ENCODE peak calls at places on chromosomes 7 and 10, in six cellular contexts. One of them, this sample, is unnamed.

GRCh38 chr10:79246606-79247275 is 100.5 kb upstream of the PPIF start:
- DNase-seq in brain microvascular endothelial cell: no peak
- DNase-seq in RWPE1: no peak
- DNase-seq in left ventricle myocardium inferior: peak; percentile 78
- DNase-seq in type B pancreatic cell: no peak
- DNase-seq in cardiac fibroblast: peak; percentile 90
- DNase-seq in this sample: no peak

GRCh38 chr7:30596043-30596641 is 1.5 kb downstream of the GARS1 start:
- DNase-seq in brain microvascular endothelial cell: peak; percentile 23
- DNase-seq in RWPE1: peak; percentile 41
- DNase-seq in left ventricle myocardium inferior: no peak
- DNase-seq in type B pancreatic cell: no peak
- DNase-seq in cardiac fibroblast: peak; percentile 44
- DNase-seq in this sample: no peak

GRCh38 chr10:27360581-27361172 is 120.1 kb upstream of the ACBD5 start:
- DNase-seq in brain microvascular endothelial cell: peak; percentile 75
- DNase-seq in RWPE1: peak; percentile 59
- DNase-seq in left ventricle myocardium inferior: peak; percentile 68
- DNase-seq in type B pancreatic cell: peak; percentile 83
- DNase-seq in cardiac fibroblast: peak; percentile 83
- DNase-seq in this sample: peak; percentile 90

GRCh38 chr10:86944907-86945306 is 12.5 kb downstream of the MMRN2 start:
- DNase-seq in brain microvascular endothelial cell: no peak
- DNase-seq in RWPE1: no peak
- DNase-seq in left ventricle myocardium inferior: no peak
- DNase-seq in type B pancreatic cell: peak; percentile 24
- DNase-seq in cardiac fibroblast: no peak
- DNase-seq in this sample: peak; percentile 75

GRCh38 chr7:13179011-13179574 is 491.7 kb downstream of the ARL4A start:
- DNase-seq in brain microvascular endothelial cell: no peak
- DNase-seq in RWPE1: no peak
- DNase-seq in left ventricle myocardium inferior: no peak
- DNase-seq in type B pancreatic cell: no peak
- DNase-seq in cardiac fibroblast: peak; percentile 17
- DNase-seq in this sample: no peak

GRCh38 chr10:70693619-70694286 is 21.4 kb downstream of the ADAMTS14 start:
- DNase-seq in brain microvascular endothelial cell: no peak
- DNase-seq in RWPE1: no peak
- DNase-seq in left ventricle myocardium inferior: peak; percentile 47
- DNase-seq in type B pancreatic cell: no peak
- DNase-seq in cardiac fibroblast: peak; percentile 72
- DNase-seq in this sample: no peak

GRCh38 chr10:103933557-103934121 is 15.7 kb upstream of the STN1 start:
- DNase-seq in brain microvascular endothelial cell: no peak
- DNase-seq in RWPE1: no peak
- DNase-seq in left ventricle myocardium inferior: no peak
- DNase-seq in type B pancreatic cell: no peak
- DNase-seq in cardiac fibroblast: peak; percentile 10
- DNase-seq in this sample: no peak

GRCh38 chr10:70909326-70909935 is 21.1 kb upstream of the PCBD1 start:
- DNase-seq in brain microvascular endothelial cell: no peak
- DNase-seq in RWPE1: no peak
- DNase-seq in left ventricle myocardium inferior: no peak
- DNase-seq in type B pancreatic cell: no peak
- DNase-seq in cardiac fibroblast: no peak
- DNase-seq in this sample: no peak

GRCh38 chr7:93249749-93250148 is 17.6 kb downstream of the VPS50 start:
- DNase-seq in brain microvascular endothelial cell: peak; percentile 72
- DNase-seq in RWPE1: no peak
- DNase-seq in left ventricle myocardium inferior: no peak
- DNase-seq in type B pancreatic cell: no peak
- DNase-seq in cardiac fibroblast: peak; percentile 60
- DNase-seq in this sample: no peak

GRCh38 chr10:43781480-43782361 is 133.0 kb upstream of the ZNF32 start:
- DNase-seq in brain microvascular endothelial cell: peak; percentile 18
- DNase-seq in RWPE1: no peak
- DNase-seq in left ventricle myocardium inferior: no peak
- DNase-seq in type B pancreatic cell: no peak
- DNase-seq in cardiac fibroblast: peak; percentile 13
- DNase-seq in this sample: no peak

GRCh38 chr7:415646-416525 is 103.8 kb downstream of the PDGFA start:
- DNase-seq in brain microvascular endothelial cell: no peak
- DNase-seq in RWPE1: no peak
- DNase-seq in left ventricle myocardium inferior: peak; percentile 7
- DNase-seq in type B pancreatic cell: no peak
- DNase-seq in cardiac fibroblast: no peak
- DNase-seq in this sample: no peak

GRCh38 chr7:20317413-20317812 is 13.3 kb upstream of the ITGB8 start:
- DNase-seq in brain microvascular endothelial cell: no peak
- DNase-seq in RWPE1: no peak
- DNase-seq in left ventricle myocardium inferior: no peak
- DNase-seq in type B pancreatic cell: no peak
- DNase-seq in cardiac fibroblast: no peak
- DNase-seq in this sample: no peak

GRCh38 chr7:119900996-119901395 is 372.0 kb upstream of the KCND2 start:
- DNase-seq in brain microvascular endothelial cell: peak; percentile 3
- DNase-seq in RWPE1: no peak
- DNase-seq in left ventricle myocardium inferior: no peak
- DNase-seq in type B pancreatic cell: no peak
- DNase-seq in cardiac fibroblast: peak; percentile 18
- DNase-seq in this sample: peak; percentile 63

GRCh38 chr10:20248309-20248708 is 432.1 kb downstream of the PLXDC2 start:
- DNase-seq in brain microvascular endothelial cell: no peak
- DNase-seq in RWPE1: no peak
- DNase-seq in left ventricle myocardium inferior: no peak
- DNase-seq in type B pancreatic cell: no peak
- DNase-seq in cardiac fibroblast: no peak
- DNase-seq in this sample: no peak

GRCh38 chr10:120517881-120518484 is 61.0 kb downstream of the PLPP4 start:
- DNase-seq in brain microvascular endothelial cell: no peak
- DNase-seq in RWPE1: no peak
- DNase-seq in left ventricle myocardium inferior: no peak
- DNase-seq in type B pancreatic cell: no peak
- DNase-seq in cardiac fibroblast: no peak
- DNase-seq in this sample: no peak

GRCh38 chr7:43637114-43637806 is 54.4 kb downstream of the STK17A start:
- DNase-seq in brain microvascular endothelial cell: no peak
- DNase-seq in RWPE1: peak; percentile 75
- DNase-seq in left ventricle myocardium inferior: no peak
- DNase-seq in type B pancreatic cell: no peak
- DNase-seq in cardiac fibroblast: no peak
- DNase-seq in this sample: no peak

GRCh38 chr7:81300779-81301178 is 381.9 kb upstream of the SEMA3C start:
- DNase-seq in brain microvascular endothelial cell: no peak
- DNase-seq in RWPE1: no peak
- DNase-seq in left ventricle myocardium inferior: no peak
- DNase-seq in type B pancreatic cell: no peak
- DNase-seq in cardiac fibroblast: no peak
- DNase-seq in this sample: no peak

GRCh38 chr10:75247797-75248196 is 12.0 kb upstream of the COMTD1 start:
- DNase-seq in brain microvascular endothelial cell: no peak
- DNase-seq in RWPE1: no peak
- DNase-seq in left ventricle myocardium inferior: no peak
- DNase-seq in type B pancreatic cell: no peak
- DNase-seq in cardiac fibroblast: no peak
- DNase-seq in this sample: no peak

GRCh38 chr7:111329367-111330234 is 232.7 kb downstream of the IMMP2L start:
- DNase-seq in brain microvascular endothelial cell: no peak
- DNase-seq in RWPE1: peak; percentile 1
- DNase-seq in left ventricle myocardium inferior: no peak
- DNase-seq in type B pancreatic cell: no peak
- DNase-seq in cardiac fibroblast: peak; percentile 53
- DNase-seq in this sample: no peak

GRCh38 chr10:80205478-80206276 is at the start of gene ANXA11:
- DNase-seq in brain microvascular endothelial cell: peak; percentile 51
- DNase-seq in RWPE1: peak; percentile 86
- DNase-seq in left ventricle myocardium inferior: peak; percentile 86
- DNase-seq in type B pancreatic cell: peak; percentile 81
- DNase-seq in cardiac fibroblast: peak; percentile 79
- DNase-seq in this sample: peak; percentile 90

GRCh38 chr7:98745722-98746318 is 124.0 kb downstream of the TMEM130 start:
- DNase-seq in brain microvascular endothelial cell: peak; percentile 23
- DNase-seq in RWPE1: peak; percentile 80
- DNase-seq in left ventricle myocardium inferior: peak; percentile 63
- DNase-seq in type B pancreatic cell: peak; percentile 80
- DNase-seq in cardiac fibroblast: peak; percentile 55
- DNase-seq in this sample: no peak

DNA sequence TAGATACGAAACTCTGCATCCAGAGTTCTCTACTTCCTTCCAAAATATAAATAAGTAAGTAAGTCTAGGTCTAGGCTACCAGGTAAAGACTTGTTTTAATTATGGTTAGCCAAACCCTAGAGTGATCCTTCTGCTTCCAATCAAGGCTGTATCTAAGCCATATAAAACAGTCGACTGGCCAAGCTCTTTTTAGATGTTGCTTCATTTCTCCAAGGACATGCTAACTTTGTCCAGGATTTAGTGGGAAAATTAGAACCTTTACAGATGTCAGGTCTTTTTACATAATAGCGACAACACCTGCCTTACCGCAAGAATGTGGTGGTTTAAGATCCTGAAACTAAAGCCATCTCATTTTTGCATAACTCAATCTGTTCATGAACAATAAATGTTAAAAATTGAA is 156.8 kb downstream of the NXPH1 start:
- DNase-seq in brain microvascular endothelial cell: no peak
- DNase-seq in RWPE1: no peak
- DNase-seq in left ventricle myocardium inferior: no peak
- DNase-seq in type B pancreatic cell: no peak
- DNase-seq in cardiac fibroblast: no peak
- DNase-seq in this sample: no peak
- TF ChIP-seq CTCF in brain microvascular endothelial cell: no peak
- TF ChIP-seq CTCF in RWPE1: no peak
- TF ChIP-seq CTCF in left ventricle myocardium inferior: no peak
- TF ChIP-seq CTCF in type B pancreatic cell: no peak
- TF ChIP-seq CTCF in cardiac fibroblast: no peak
- TF ChIP-seq CTCF in this sample: no peak

DNA sequence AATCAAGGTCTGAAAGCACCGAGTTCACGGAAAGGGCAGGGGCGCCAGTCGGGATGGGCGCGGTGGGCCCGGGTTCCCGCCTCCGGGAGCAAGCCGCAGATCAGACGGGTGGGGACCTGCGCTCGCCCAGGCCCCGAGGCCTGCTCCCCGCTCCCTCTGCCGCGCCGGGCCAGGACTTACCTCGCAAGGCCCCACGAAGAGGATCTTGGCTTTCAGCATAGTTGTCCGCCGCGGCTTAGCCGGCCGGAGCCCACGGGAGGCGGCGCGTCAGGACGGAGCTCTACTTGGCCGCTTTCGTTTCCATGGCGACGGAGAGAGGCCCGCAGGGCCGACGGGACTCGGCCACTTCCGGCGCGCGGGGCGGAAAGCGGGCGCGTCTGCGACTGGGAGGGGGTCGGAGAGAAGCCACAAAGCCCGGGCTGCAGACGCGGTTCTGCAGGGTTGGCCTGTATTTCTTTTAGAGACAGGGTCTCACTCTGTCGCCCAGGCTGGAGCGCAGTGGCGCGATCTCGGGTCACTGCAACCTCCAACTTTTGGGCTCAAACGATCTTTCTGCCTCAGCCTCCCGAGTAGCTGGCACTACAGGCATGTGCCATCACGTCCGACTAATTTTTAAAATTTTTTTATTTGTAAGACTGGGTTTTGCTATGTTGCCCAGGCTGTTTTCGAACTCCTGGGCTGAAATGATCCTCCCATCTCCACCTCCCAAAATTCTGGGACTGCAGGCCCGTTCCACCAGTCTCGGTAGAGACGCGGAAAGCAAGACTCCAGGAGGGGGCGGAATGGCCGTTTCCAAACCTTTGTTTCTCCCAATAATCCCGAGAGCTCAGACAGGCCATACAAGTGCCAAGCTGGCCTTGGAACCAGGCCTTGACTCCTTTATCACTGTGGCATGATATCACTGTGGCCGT is at the start of gene IFT22:
- DNase-seq in brain microvascular endothelial cell: peak; percentile 83
- DNase-seq in RWPE1: peak; percentile 90
- DNase-seq in left ventricle myocardium inferior: peak; percentile 92
- DNase-seq in type B pancreatic cell: peak; percentile 94
- DNase-seq in cardiac fibroblast: peak; percentile 93
- DNase-seq in this sample: peak; percentile 96
- TF ChIP-seq CTCF in brain microvascular endothelial cell: peak; percentile 62
- TF ChIP-seq CTCF in RWPE1: peak; percentile 67
- TF ChIP-seq CTCF in left ventricle myocardium inferior: peak; percentile 42
- TF ChIP-seq CTCF in type B pancreatic cell: peak; percentile 59
- TF ChIP-seq CTCF in cardiac fibroblast: peak; percentile 29
- TF ChIP-seq CTCF in this sample: peak; percentile 70

DNA sequence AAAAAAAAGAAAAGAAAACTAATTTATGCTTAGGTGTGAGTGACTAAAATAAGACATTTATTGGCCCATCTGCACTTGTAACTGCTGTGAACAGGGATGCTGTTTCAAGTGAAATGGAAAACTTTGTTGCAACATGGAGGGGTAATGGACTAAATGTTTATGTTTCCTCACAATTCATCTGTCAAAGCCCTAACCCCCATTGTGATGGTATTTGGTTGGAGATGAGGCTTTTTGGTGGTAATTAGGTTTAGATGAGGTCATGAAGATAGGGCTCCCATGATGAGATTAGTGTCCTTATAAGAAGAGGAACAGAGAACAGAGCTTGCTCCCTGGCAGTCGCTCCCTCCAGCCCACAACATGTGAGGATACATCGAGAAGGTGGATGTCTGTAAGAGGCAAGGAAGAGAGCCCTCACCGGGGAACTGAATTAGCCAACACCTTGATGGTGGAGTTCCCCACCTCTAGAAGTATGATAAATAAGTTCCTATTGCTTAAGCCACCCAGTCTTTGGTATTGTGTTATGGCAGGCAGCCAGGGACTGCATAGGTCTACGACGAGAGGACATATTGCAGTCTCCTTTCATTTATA is 28.6 kb upstream of the VCL start:
- DNase-seq in brain microvascular endothelial cell: no peak
- DNase-seq in RWPE1: no peak
- DNase-seq in left ventricle myocardium inferior: no peak
- DNase-seq in type B pancreatic cell: peak; percentile 34
- DNase-seq in cardiac fibroblast: peak; percentile 26
- DNase-seq in this sample: no peak
- TF ChIP-seq CTCF in brain microvascular endothelial cell: no peak
- TF ChIP-seq CTCF in RWPE1: no peak
- TF ChIP-seq CTCF in left ventricle myocardium inferior: no peak
- TF ChIP-seq CTCF in type B pancreatic cell: no peak
- TF ChIP-seq CTCF in cardiac fibroblast: no peak
- TF ChIP-seq CTCF in this sample: no peak

GRCh38 chr7:156473476-156474240 is 166.9 kb upstream of the RNF32 start:
- DNase-seq in brain microvascular endothelial cell: peak; percentile 50
- DNase-seq in RWPE1: peak; percentile 47
- DNase-seq in left ventricle myocardium inferior: peak; percentile 23
- DNase-seq in type B pancreatic cell: peak; percentile 47
- DNase-seq in cardiac fibroblast: peak; percentile 41
- DNase-seq in this sample: peak; percentile 66
- TF ChIP-seq CTCF in brain microvascular endothelial cell: peak; percentile 88
- TF ChIP-seq CTCF in RWPE1: peak; percentile 91
- TF ChIP-seq CTCF in left ventricle myocardium inferior: peak; percentile 71
- TF ChIP-seq CTCF in type B pancreatic cell: peak; percentile 88
- TF ChIP-seq CTCF in cardiac fibroblast: peak; percentile 48
- TF ChIP-seq CTCF in this sample: peak; percentile 80